ENCODE peak calls at places on chromosomes 6 and 20, in five cellular contexts. G is mammary epithelial cell, X is fibroblast of lung, D is GM23338, F is keratinocyte. P is an unnamed sample.
A peak's percentile ranks its signal among the peaks of the same experiment; 100 is the strongest.

GRCh38 chr6:156060013-156060412 is 604.4 kb upstream of the NOX3 start:
- DNase-seq in G (no peak), X (no peak), D (no peak), F (no peak), P (no peak)

GRCh38 chr6:45074423-45074822 is 253.7 kb upstream of the RUNX2 start:
- DNase-seq in G (peak; percentile 33), X (no peak), D (no peak), F (no peak), P (no peak)

GRCh38 chr6:40148882-40149573 is 214.8 kb upstream of the MOCS1 start:
- DNase-seq in G (no peak), X (no peak), D (no peak), F (no peak), P (no peak)

GRCh38 chr6:130337534-130337933 is 28.3 kb upstream of the TMEM200A start:
- DNase-seq in G (no peak), X (no peak), D (no peak), F (no peak), P (no peak)

GRCh38 chr6:73640179-73640750 is 13.5 kb downstream of the SLC17A5 start:
- DNase-seq in G (peak; percentile 66), X (no peak), D (no peak), F (no peak), P (no peak)

GRCh38 chr6:7726416-7727149 is 684 bp downstream of the BMP6 start:
- DNase-seq in G (peak; percentile 29), X (no peak), D (peak; percentile 65), F (no peak), P (peak; percentile 66)

GRCh38 chr6:133553652-133554051 is 312.5 kb downstream of the EYA4 start:
- DNase-seq in G (peak; percentile 15), X (peak; percentile 85), D (peak; percentile 76), F (no peak), P (peak; percentile 81)

GRCh38 chr6:98946877-98947410 is 802 bp downstream of the FBXL4 start:
- DNase-seq in G (peak; percentile 50), X (peak; percentile 30), D (no peak), F (no peak), P (peak; percentile 3)

GRCh38 chr6:169805242-169805838 is 53.9 kb downstream of the ERMARD start:
- DNase-seq in G (no peak), X (no peak), D (no peak), F (no peak), P (no peak)

GRCh38 chr6:149915970-149916865 is 6.7 kb downstream of the RAET1G start:
- DNase-seq in G (no peak), X (no peak), D (no peak), F (no peak), P (no peak)

GRCh38 chr6:138297761-138298298 is 79.5 kb upstream of the PBOV1 start:
- DNase-seq in G (peak; percentile 66), X (no peak), D (no peak), F (no peak), P (no peak)

GRCh38 chr6:95601133-95601532 is 23.8 kb downstream of the MANEA start:
- DNase-seq in G (no peak), X (peak; percentile 58), D (no peak), F (no peak), P (no peak)

GRCh38 chr20:38673731-38674177 is 50.5 kb upstream of the SLC32A1 start:
- DNase-seq in G (no peak), X (no peak), D (peak; percentile 60), F (no peak), P (peak; percentile 49)

GRCh38 chr20:23656372-23656771 is 18.6 kb upstream of the CST3 start:
- DNase-seq in G (no peak), X (no peak), D (no peak), F (no peak), P (no peak)

GRCh38 chr6:110341671-110342304 is 16.4 kb downstream of the METTL24 start:
- DNase-seq in G (no peak), X (peak; percentile 35), D (peak; percentile 79), F (no peak), P (peak; percentile 76)

GRCh38 chr6:9520417-9521151 is 894.3 kb downstream of the TFAP2A start:
- DNase-seq in G (peak; percentile 79), X (peak; percentile 78), D (no peak), F (no peak), P (no peak)

GRCh38 chr6:28334272-28335039 is 1.5 kb downstream of the ZSCAN31 start:
- DNase-seq in G (no peak), X (no peak), D (no peak), F (no peak), P (no peak)

GRCh38 chr6:55557176-55557575 is 21.8 kb downstream of the HMGCLL1 start:
- DNase-seq in G (no peak), X (no peak), D (no peak), F (no peak), P (no peak)

GRCh38 chr6:116975600-116975999 is 98.6 kb downstream of the RFX6 start:
- DNase-seq in G (peak; percentile 38), X (no peak), D (no peak), F (no peak), P (no peak)

GRCh38 chr6:49733680-49734079 is 10.5 kb downstream of the CRISP3 start:
- DNase-seq in G (no peak), X (no peak), D (no peak), F (no peak), P (no peak)

GRCh38 chr6:105374010-105374420 is 28.9 kb downstream of the PREP start:
- DNase-seq in G (peak; percentile 79), X (no peak), D (no peak), F (peak; percentile 76), P (no peak)

GRCh38 chr6:166415306-166415705 is 32.6 kb upstream of the MPC1 start:
- DNase-seq in G (no peak), X (no peak), D (no peak), F (no peak), P (no peak)

GRCh38 chr6:14658030-14658429 is 540.5 kb downstream of the CD83 start:
- DNase-seq in G (no peak), X (no peak), D (no peak), F (no peak), P (no peak)

GRCh38 chr6:47822856-47823554 is 41.2 kb downstream of the OPN5 start:
- DNase-seq in G (no peak), X (no peak), D (no peak), F (no peak), P (no peak)

GRCh38 chr6:95094751-95095150 is 482.6 kb upstream of the MANEA start:
- DNase-seq in G (peak; percentile 68), X (peak; percentile 62), D (no peak), F (peak; percentile 41), P (no peak)

GRCh38 chr6:28725890-28726348 is 197.9 kb downstream of the TRIM27 start:
- DNase-seq in G (peak; percentile 71), X (no peak), D (peak; percentile 81), F (peak; percentile 75), P (no peak)

DNA sequence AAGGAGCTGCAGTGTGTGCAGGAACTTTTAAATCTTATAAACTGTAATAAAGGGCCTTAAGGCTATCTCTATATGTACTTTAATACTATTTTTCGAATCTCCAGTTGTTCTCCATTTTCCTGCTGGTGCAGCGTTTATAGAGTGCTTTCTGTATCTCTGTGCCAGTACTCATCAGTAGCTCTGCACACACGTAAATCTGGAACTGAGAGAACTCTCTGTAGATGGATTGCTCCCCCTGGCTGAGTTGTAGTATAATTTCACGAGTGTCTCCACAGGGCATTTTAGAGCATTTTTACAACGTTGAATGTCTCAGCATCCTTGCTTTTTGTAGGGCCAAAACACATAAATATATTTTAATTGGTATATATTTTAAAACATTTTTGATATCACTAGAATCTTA is 256.5 kb downstream of the TRDN start:
- DNase-seq in G (peak; percentile 14), X (peak; percentile 39), D (peak; percentile 68), F (no peak), P (peak; percentile 61)
- TF ChIP-seq CTCF in G (peak; percentile 43), X (peak; percentile 42), D (peak; percentile 67), F (peak; percentile 31), P (peak; percentile 54)

DNA sequence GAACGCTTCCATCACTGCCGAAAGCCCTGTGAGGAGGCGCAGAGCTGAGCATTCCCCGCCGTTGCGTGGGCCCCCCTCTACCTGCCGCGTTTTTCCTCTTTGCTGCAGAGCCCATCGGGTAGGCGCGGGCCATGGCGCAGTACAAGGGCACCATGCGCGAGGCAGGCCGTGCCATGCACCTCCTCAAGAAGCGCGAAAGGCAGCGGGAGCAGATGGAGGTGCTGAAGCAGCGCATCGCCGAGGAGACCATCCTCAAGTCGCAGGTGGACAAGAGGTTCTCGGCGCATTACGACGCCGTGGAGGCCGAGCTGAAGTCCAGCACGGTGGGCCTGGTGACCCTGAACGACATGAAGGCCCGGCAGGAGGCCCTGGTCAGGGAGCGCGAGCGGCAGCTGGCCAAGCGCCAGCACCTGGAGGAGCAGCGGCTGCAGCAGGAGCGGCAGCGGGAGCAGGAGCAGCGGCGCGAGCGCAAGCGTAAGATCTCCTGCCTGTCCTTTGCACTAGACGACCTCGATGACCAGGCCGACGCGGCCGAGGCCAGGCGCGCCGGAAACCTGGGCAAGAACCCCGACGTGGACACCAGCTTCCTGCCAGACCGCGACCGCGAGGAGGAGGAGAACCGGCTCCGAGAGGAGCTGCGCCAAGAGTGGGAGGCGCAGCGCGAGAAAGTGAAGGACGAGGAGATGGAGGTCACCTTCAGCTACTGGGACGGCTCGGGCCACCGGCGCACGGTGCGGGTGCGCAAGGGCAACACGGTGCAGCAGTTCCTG is 693 bp downstream of the FAM50B start:
- DNase-seq in G (no peak), X (peak; percentile 22), D (peak; percentile 45), F (no peak), P (no peak)
- H3K4me3 ChIP-seq in G (peak overlapping the region; percentile 44), X (peak overlapping the region; percentile 65), D (peak overlapping the region; percentile 78), F (peak overlapping the region; percentile 52), P (peak overlapping the region; percentile 47)

DNA sequence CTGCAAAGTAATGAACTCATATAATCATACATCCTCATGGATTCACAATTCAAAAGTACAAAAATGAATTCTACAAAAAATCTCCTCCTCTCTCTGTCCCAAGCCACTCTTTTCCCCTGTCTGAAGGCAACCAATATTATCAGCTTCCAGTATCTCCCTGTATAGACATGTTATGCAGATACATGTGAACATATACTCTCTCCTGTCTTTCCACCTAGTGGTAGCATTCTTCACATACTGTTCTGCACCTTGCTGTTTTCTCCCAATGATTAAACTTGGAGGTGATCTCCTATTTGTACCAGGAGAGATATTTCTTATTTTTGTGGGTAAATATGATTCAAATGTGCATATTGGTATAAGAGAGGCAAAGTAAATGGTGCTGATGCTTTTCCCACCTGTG is 416.4 kb downstream of the EPM2A start:
- DNase-seq in G (no peak), X (no peak), D (peak; percentile 4), F (no peak), P (no peak)
- H3K4me2 ChIP-seq in G (no peak overlapping the region), X (no peak overlapping the region), D (no peak overlapping the region), F (no peak overlapping the region), P (no peak overlapping the region)

DNA sequence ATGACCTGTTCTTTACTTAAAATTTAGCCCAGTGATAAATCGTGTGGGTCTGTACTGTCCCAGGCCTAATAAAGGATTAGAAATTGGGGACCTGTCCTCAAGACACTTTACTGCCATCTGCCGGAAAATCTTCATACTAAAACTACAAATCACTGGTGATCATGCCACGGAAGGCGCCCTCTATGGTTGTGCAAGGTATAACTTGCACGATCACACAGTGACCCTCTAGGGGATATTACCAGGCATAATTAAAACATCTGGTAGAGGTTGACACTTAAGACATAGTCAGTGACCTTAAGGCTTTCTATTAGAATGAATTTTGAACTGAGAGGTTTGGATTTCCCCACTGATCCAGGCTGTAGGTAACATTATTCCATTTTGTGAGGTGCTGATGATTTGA is 172.6 kb downstream of the BMP2 start:
- DNase-seq in G (peak; percentile 1), X (peak; percentile 12), D (peak; percentile 88), F (no peak), P (peak; percentile 80)
- TF ChIP-seq CTCF in G (peak; percentile 85), X (peak; percentile 23), D (peak; percentile 89), F (peak; percentile 74), P (peak; percentile 84)

P was measured in neural progenitor cell.